ENCODE peak calls at places on chromosomes 2 and 18, in five cellular contexts. One of them, this sample, is unnamed.

GRCh38 chr18:63374520-63374919 is 7.5 kb upstream of the KDSR start:
- DNase-seq in HepG2: no peak
- DNase-seq in K562: no peak
- DNase-seq in GM12878: no peak
- DNase-seq in SK-N-SH: no peak
- DNase-seq in this sample: peak

GRCh38 chr2:239948100-239948881 is 76.9 kb downstream of the NDUFA10 start:
- DNase-seq in HepG2: no peak
- DNase-seq in K562: no peak
- DNase-seq in GM12878: no peak
- DNase-seq in SK-N-SH: no peak
- DNase-seq in this sample: no peak

GRCh38 chr18:48892146-48892855 is 58.5 kb downstream of the SMAD7 start:
- DNase-seq in HepG2: no peak
- DNase-seq in K562: no peak
- DNase-seq in GM12878: no peak
- DNase-seq in SK-N-SH: no peak
- DNase-seq in this sample: no peak

GRCh38 chr2:112087346-112088020 is 32.4 kb downstream of the TMEM87B start:
- DNase-seq in HepG2: no peak
- DNase-seq in K562: no peak
- DNase-seq in GM12878: peak
- DNase-seq in SK-N-SH: no peak
- DNase-seq in this sample: no peak

GRCh38 chr2:240922982-240923537 is 16.9 kb downstream of the CROCC2 start:
- DNase-seq in HepG2: no peak
- DNase-seq in K562: no peak
- DNase-seq in GM12878: no peak
- DNase-seq in SK-N-SH: peak
- DNase-seq in this sample: no peak

GRCh38 chr2:151637284-151637781 is 96.9 kb downstream of the NEB start:
- DNase-seq in HepG2: no peak
- DNase-seq in K562: no peak
- DNase-seq in GM12878: peak
- DNase-seq in SK-N-SH: no peak
- DNase-seq in this sample: no peak

GRCh38 chr2:136107238-136108033 is 10.5 kb downstream of the CXCR4 start:
- DNase-seq in HepG2: no peak
- DNase-seq in K562: no peak
- DNase-seq in GM12878: no peak
- DNase-seq in SK-N-SH: no peak
- DNase-seq in this sample: no peak

GRCh38 chr2:53987336-53987921 is 16.6 kb upstream of the PSME4 start:
- DNase-seq in HepG2: peak
- DNase-seq in K562: no peak
- DNase-seq in GM12878: no peak
- DNase-seq in SK-N-SH: peak
- DNase-seq in this sample: peak

GRCh38 chr2:230258483-230258882 is 32.9 kb downstream of the SP140 start:
- DNase-seq in HepG2: no peak
- DNase-seq in K562: no peak
- DNase-seq in GM12878: no peak
- DNase-seq in SK-N-SH: no peak
- DNase-seq in this sample: no peak

GRCh38 chr2:71690231-71690834 is 237.0 kb downstream of the DYSF start:
- DNase-seq in HepG2: no peak
- DNase-seq in K562: no peak
- DNase-seq in GM12878: no peak
- DNase-seq in SK-N-SH: no peak
- DNase-seq in this sample: no peak

GRCh38 chr2:117771969-117772630 is 42.4 kb upstream of the DDX18 start:
- DNase-seq in HepG2: peak
- DNase-seq in K562: no peak
- DNase-seq in GM12878: no peak
- DNase-seq in SK-N-SH: peak
- DNase-seq in this sample: peak

GRCh38 chr2:43210467-43211303 is 15.7 kb downstream of the ZFP36L2 start:
- DNase-seq in HepG2: peak
- DNase-seq in K562: peak
- DNase-seq in GM12878: no peak
- DNase-seq in SK-N-SH: no peak
- DNase-seq in this sample: peak

GRCh38 chr2:216636570-216637450 is 3.6 kb downstream of the IGFBP2 start:
- DNase-seq in HepG2: peak
- DNase-seq in K562: peak
- DNase-seq in GM12878: no peak
- DNase-seq in SK-N-SH: peak
- DNase-seq in this sample: peak

GRCh38 chr2:150663143-150663542 is 175.7 kb upstream of the RND3 start:
- DNase-seq in HepG2: no peak
- DNase-seq in K562: no peak
- DNase-seq in GM12878: no peak
- DNase-seq in SK-N-SH: no peak
- DNase-seq in this sample: peak

GRCh38 chr2:151789055-151789834 is 39.0 kb downstream of the ARL5A start:
- DNase-seq in HepG2: no peak
- DNase-seq in K562: peak
- DNase-seq in GM12878: no peak
- DNase-seq in SK-N-SH: no peak
- DNase-seq in this sample: no peak

GRCh38 chr2:120684225-120684624 is 51.4 kb upstream of the GLI2 start:
- DNase-seq in HepG2: no peak
- DNase-seq in K562: no peak
- DNase-seq in GM12878: no peak
- DNase-seq in SK-N-SH: no peak
- DNase-seq in this sample: peak

GRCh38 chr2:38074047-38074774 is 1.7 kb downstream of the CYP1B1 start:
- DNase-seq in HepG2: no peak
- DNase-seq in K562: no peak
- DNase-seq in GM12878: no peak
- DNase-seq in SK-N-SH: peak
- DNase-seq in this sample: no peak

GRCh38 chr2:161426788-161427412 is 10.8 kb downstream of the TBR1 start:
- DNase-seq in HepG2: no peak
- DNase-seq in K562: no peak
- DNase-seq in GM12878: no peak
- DNase-seq in SK-N-SH: peak
- DNase-seq in this sample: peak

GRCh38 chr2:62817348-62817747 is 111.8 kb downstream of the EHBP1 start:
- DNase-seq in HepG2: no peak
- DNase-seq in K562: no peak
- DNase-seq in GM12878: no peak
- DNase-seq in SK-N-SH: no peak
- DNase-seq in this sample: no peak

GRCh38 chr2:3490191-3491158 is 28.9 kb downstream of the ADI1 start:
- DNase-seq in HepG2: no peak
- DNase-seq in K562: no peak
- DNase-seq in GM12878: no peak
- DNase-seq in SK-N-SH: peak
- DNase-seq in this sample: no peak

GRCh38 chr2:46591562-46591961 is 112.2 kb downstream of the TMEM247 start:
- DNase-seq in HepG2: no peak
- DNase-seq in K562: no peak
- DNase-seq in GM12878: no peak
- DNase-seq in SK-N-SH: no peak
- DNase-seq in this sample: no peak

GRCh38 chr2:46589381-46589780 is 110.0 kb downstream of the TMEM247 start:
- DNase-seq in HepG2: no peak
- DNase-seq in K562: no peak
- DNase-seq in GM12878: no peak
- DNase-seq in SK-N-SH: no peak
- DNase-seq in this sample: no peak

DNA sequence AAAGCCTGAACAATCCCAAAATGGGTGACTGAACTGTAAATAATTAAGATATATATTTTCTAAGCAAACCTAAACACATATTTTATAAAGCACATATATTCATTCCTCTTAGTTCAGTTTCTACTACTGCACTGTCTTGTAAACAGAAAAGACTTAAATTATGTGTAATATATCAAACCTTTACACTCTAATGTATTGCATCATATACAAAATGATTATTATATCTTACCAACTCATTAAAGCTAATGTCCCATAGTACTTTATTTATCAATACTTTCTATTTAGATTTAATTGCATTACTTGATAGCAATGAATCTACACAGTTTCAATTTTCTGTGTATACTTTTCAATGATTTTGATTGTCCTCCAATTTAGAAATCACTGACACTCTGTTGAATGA is 111.0 kb downstream of the TMEM247 start:
- DNase-seq in HepG2: no peak
- DNase-seq in K562: no peak
- DNase-seq in GM12878: no peak
- DNase-seq in SK-N-SH: no peak
- DNase-seq in this sample: no peak
- H3K4me3 ChIP-seq in HepG2: no peak
- H3K4me3 ChIP-seq in K562: no peak
- H3K4me3 ChIP-seq in GM12878: no peak
- H3K4me3 ChIP-seq in SK-N-SH: no peak
- H3K4me3 ChIP-seq in this sample: no peak

DNA sequence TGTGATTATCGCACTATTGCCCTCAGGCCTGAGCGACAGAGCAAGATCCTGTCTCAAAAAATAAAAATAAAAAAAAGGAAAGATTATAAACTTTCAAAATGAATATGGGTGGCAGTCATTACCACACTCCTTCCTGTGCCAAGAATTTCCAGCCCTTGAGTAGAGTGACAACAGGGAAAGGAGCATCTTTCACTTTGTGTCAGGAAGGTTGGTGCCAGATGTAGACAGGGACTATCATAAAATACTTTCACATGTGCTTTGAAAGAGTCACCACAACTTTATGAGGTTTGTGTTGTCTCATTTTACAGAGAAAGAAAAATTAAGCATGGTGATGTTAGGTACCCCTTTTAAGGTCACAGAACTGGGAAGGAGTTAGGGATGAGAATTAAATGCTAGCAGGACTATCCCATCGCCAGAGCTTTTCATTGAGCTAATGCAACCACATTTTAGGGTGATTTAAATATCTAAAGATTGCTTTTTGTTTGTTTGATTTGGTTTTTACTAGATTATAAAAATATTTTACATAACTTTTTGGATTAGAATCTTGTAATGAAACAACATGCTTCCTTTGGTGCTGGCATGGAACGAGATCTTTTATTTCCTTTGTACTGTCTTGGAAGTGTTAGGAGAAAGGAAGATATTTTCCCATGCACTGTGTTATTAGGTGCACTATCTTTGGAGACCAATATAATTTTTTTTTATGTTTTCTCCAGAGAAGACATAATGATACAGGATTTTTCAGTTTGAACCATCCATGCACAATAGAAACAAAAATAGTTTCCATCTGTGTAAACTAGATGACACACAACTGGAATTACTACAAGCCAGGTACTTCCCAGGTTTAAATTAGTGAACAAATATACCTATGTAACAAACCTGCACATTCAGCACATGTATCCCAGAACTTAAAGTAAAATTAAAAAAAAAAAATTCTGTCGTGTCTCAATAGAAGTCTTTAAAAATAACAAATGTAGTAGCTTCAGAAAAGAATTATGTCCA is 1617.1 kb upstream of the ACVR2A start:
- DNase-seq in HepG2: no peak
- DNase-seq in K562: no peak
- DNase-seq in GM12878: no peak
- DNase-seq in SK-N-SH: no peak
- DNase-seq in this sample: no peak
- TF ChIP-seq MXI1 in HepG2: no peak
- TF ChIP-seq MXI1 in K562: no peak
- TF ChIP-seq MXI1 in GM12878: no peak
- TF ChIP-seq MXI1 in SK-N-SH: no peak
- TF ChIP-seq MXI1 in this sample: no peak

GRCh38 chr2:144448389-144449027 is 71.4 kb downstream of the ZEB2 start:
- DNase-seq in HepG2: no peak
- DNase-seq in K562: no peak
- DNase-seq in GM12878: no peak
- DNase-seq in SK-N-SH: no peak
- DNase-seq in this sample: no peak
- H3K4me3 ChIP-seq in HepG2: no peak
- H3K4me3 ChIP-seq in K562: no peak
- H3K4me3 ChIP-seq in GM12878: no peak
- H3K4me3 ChIP-seq in SK-N-SH: no peak
- H3K4me3 ChIP-seq in this sample: no peak

GRCh38 chr2:130920417-130921030 is 83.8 kb downstream of the ARHGEF4 start:
- DNase-seq in HepG2: peak
- DNase-seq in K562: peak
- DNase-seq in GM12878: peak
- DNase-seq in SK-N-SH: peak
- DNase-seq in this sample: peak
- TF ChIP-seq MXI1 in HepG2: no peak
- TF ChIP-seq MXI1 in K562: no peak
- TF ChIP-seq MXI1 in GM12878: no peak
- TF ChIP-seq MXI1 in SK-N-SH: no peak
- TF ChIP-seq MXI1 in this sample: no peak

GRCh38 chr2:119432882-119433522 is 1.3 kb downstream of the TMEM37 start:
- DNase-seq in HepG2: no peak
- DNase-seq in K562: no peak
- DNase-seq in GM12878: no peak
- DNase-seq in SK-N-SH: no peak
- DNase-seq in this sample: no peak
- H3K4me3 ChIP-seq in HepG2: peak
- H3K4me3 ChIP-seq in K562: no peak
- H3K4me3 ChIP-seq in GM12878: no peak
- H3K4me3 ChIP-seq in SK-N-SH: no peak
- H3K4me3 ChIP-seq in this sample: no peak

DNA sequence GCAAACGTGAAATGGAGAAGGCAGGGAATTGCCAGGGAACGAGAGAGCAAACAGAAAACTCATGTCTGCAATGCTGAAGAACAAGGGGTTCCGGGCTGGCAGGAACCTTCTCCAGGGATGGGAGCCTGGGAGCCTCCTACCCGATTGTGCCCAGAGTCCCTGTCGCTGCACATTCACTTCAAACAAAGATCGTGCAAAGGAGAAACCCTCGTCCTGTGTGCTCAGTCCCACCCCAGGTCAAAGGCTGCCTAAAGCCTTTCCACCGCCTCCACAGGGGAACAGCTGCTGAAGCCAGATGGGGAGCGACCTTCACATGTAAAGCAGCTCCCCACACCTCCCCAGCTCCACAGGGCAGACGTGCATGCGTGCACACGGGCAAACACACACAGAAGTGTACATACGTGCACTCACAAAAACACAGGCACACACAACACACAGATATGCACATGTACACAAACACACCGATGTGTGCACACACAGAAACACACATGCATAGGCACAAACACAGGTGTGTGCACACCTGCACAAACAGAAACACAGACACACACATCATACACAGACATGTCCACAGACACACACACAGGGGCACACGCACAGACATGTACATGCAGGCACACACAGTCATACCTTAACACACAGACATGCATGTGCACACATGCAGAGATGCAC is 460.1 kb upstream of the SALL3 start:
- DNase-seq in HepG2: no peak
- DNase-seq in K562: no peak
- DNase-seq in GM12878: no peak
- DNase-seq in SK-N-SH: no peak
- DNase-seq in this sample: no peak
- TF ChIP-seq MXI1 in HepG2: no peak
- TF ChIP-seq MXI1 in K562: no peak
- TF ChIP-seq MXI1 in GM12878: no peak
- TF ChIP-seq MXI1 in SK-N-SH: no peak
- TF ChIP-seq MXI1 in this sample: no peak

GRCh38 chr2:109292377-109292776 is 163.4 kb downstream of the SH3RF3 start:
- DNase-seq in HepG2: no peak
- DNase-seq in K562: no peak
- DNase-seq in GM12878: no peak
- DNase-seq in SK-N-SH: no peak
- DNase-seq in this sample: no peak
- H3K4me3 ChIP-seq in HepG2: no peak
- H3K4me3 ChIP-seq in K562: no peak
- H3K4me3 ChIP-seq in GM12878: no peak
- H3K4me3 ChIP-seq in SK-N-SH: no peak
- H3K4me3 ChIP-seq in this sample: no peak